ENCODE peak calls at places on chromosomes 3 and 15, in six cellular contexts. M is glutamatergic neuron; O is NCI-H1092 treated with DMSO at 0.1 percent for 48 hours; F is GM19239; P is OCI-LY7; T is effector CD4-positive, alpha-beta T cell. A is an unnamed sample.

GRCh38 chr15:74200394-74200793 is 2.2 kb downstream of the STRA6 start:
- DNase-seq in P (no peak), M (no peak), F (no peak), T (no peak), O (no peak), A (no peak)

GRCh38 chr3:101976473-101976872 is 127.2 kb downstream of the NFKBIZ start:
- DNase-seq in O (no peak), T (no peak), P (no peak), M (no peak), F (peak), A (no peak)

GRCh38 chr3:171088984-171089754 is 62.6 kb upstream of the SLC2A2 start:
- DNase-seq in F (no peak), O (peak), P (no peak), T (no peak), M (no peak), A (peak)

GRCh38 chr15:61401903-61402698 is 173.0 kb upstream of the RORA start:
- DNase-seq in T (no peak), P (no peak), M (no peak), F (no peak), O (no peak), A (no peak)

GRCh38 chr3:101784850-101785613 is 6.0 kb downstream of the NXPE3 start:
- DNase-seq in M (no peak), P (no peak), O (no peak), F (no peak), T (no peak), A (no peak)

GRCh38 chr3:184395320-184395660 is 15.4 kb downstream of the CHRD start:
- DNase-seq in P (no peak), O (no peak), T (no peak), F (no peak), M (peak), A (no peak)

GRCh38 chr3:184160456-184160855 is 5.3 kb downstream of the DVL3 start:
- DNase-seq in O (no peak), T (no peak), P (no peak), M (no peak), F (no peak), A (no peak)

GRCh38 chr3:126621171-126621570 is 33.8 kb downstream of the TXNRD3 start:
- DNase-seq in O (no peak), F (no peak), T (no peak), P (no peak), M (no peak), A (no peak)

GRCh38 chr3:147424325-147424910 is 15.3 kb downstream of the ZIC1 start:
- DNase-seq in F (no peak), T (no peak), P (no peak), M (peak), O (no peak), A (no peak)

GRCh38 chr15:61393949-61394348 is 164.8 kb upstream of the RORA start:
- DNase-seq in M (no peak), F (peak), P (no peak), O (no peak), T (no peak), A (peak)

GRCh38 chr3:62653806-62654205 is 221.4 kb downstream of the CADPS start:
- DNase-seq in M (no peak), T (no peak), O (no peak), F (no peak), P (no peak), A (no peak)

GRCh38 chr15:33448151-33448550 is 137.4 kb downstream of the RYR3 start:
- DNase-seq in M (no peak), P (no peak), O (no peak), F (no peak), T (no peak), A (no peak)

GRCh38 chr15:56207711-56208110 is 36.0 kb downstream of the RFX7 start:
- DNase-seq in O (no peak), P (no peak), T (no peak), M (no peak), F (no peak), A (no peak)

GRCh38 chr15:58541410-58542087 is 109.8 kb downstream of the LIPC start:
- DNase-seq in F (no peak), O (no peak), T (no peak), P (no peak), M (no peak), A (no peak)

GRCh38 chr3:196274585-196274984 is 12.9 kb downstream of the PCYT1A start:
- DNase-seq in P (no peak), F (peak), T (peak), O (no peak), M (no peak), A (no peak)

GRCh38 chr3:138441742-138442141 is 7.3 kb downstream of the ESYT3 start:
- DNase-seq in M (no peak), F (no peak), P (no peak), O (no peak), T (no peak), A (no peak)

GRCh38 chr3:192816274-192816853 is 89.0 kb upstream of the FGF12 start:
- DNase-seq in O (peak), P (peak), F (peak), M (no peak), T (no peak), A (peak)

GRCh38 chr3:100548053-100548452 is 55.6 kb downstream of the TMEM45A start:
- DNase-seq in M (no peak), F (no peak), T (no peak), P (no peak), O (peak), A (no peak)

GRCh38 chr3:69865920-69866679 is 126.8 kb downstream of the MITF start:
- DNase-seq in T (no peak), P (no peak), O (no peak), F (no peak), M (no peak), A (no peak)

GRCh38 chr3:65597225-65597951 is 441.3 kb downstream of the MAGI1 start:
- DNase-seq in P (no peak), M (peak), O (peak), T (no peak), F (no peak), A (peak)

GRCh38 chr15:23642413-23643044 is 5.1 kb downstream of the MAGEL2 start:
- DNase-seq in F (no peak), T (no peak), M (peak), O (peak), P (peak), A (peak)

GRCh38 chr3:62968128-62968527 is 92.9 kb upstream of the CADPS start:
- DNase-seq in F (no peak), O (no peak), M (no peak), T (no peak), P (no peak), A (no peak)

GRCh38 chr15:73873889-73874511 is 636 bp downstream of the TBC1D21 start:
- DNase-seq in M (no peak), T (peak), O (peak), F (peak), P (peak), A (no peak)

GRCh38 chr15:63122002-63122893 is 587 bp downstream of the LACTB start:
- DNase-seq in T (peak), O (peak), P (peak), F (peak), M (peak), A (peak)

GRCh38 chr15:70508561-70509281 is 254.6 kb downstream of the UACA start:
- DNase-seq in P (no peak), O (no peak), M (no peak), F (no peak), T (no peak), A (no peak)

GRCh38 chr15:93614446-93615104 is 525.6 kb upstream of the RGMA start:
- DNase-seq in O (no peak), T (no peak), P (no peak), M (no peak), F (no peak), A (no peak)

GRCh38 chr3:123679712-123680386 is 95.0 kb upstream of the HACD2 start:
- DNase-seq in T (no peak), F (no peak), M (no peak), O (peak), P (no peak), A (no peak)

GRCh38 chr15:74406992-74407705 is 26.6 kb downstream of the SEMA7A start:
- DNase-seq in M (peak), P (no peak), F (no peak), O (no peak), T (no peak), A (peak)

GRCh38 chr3:33658971-33659848 is 58.8 kb downstream of the CLASP2 start:
- DNase-seq in F (peak), T (no peak), P (peak), O (peak), M (peak), A (peak)

GRCh38 chr15:55897560-55898336 is 95.7 kb downstream of the NEDD4 start:
- DNase-seq in P (peak), M (peak), O (peak), F (peak), T (no peak), A (peak)

GRCh38 chr3:37225481-37225880 is 51.1 kb upstream of the LRRFIP2 start:
- DNase-seq in M (no peak), O (no peak), T (no peak), F (no peak), P (no peak), A (no peak)

GRCh38 chr3:88369337-88369736 is 219.6 kb downstream of the C3orf38 start:
- DNase-seq in O (no peak), P (no peak), T (no peak), M (no peak), F (no peak), A (no peak)

GRCh38 chr15:33807665-33808064 is 160.6 kb upstream of the CHRM5 start:
- DNase-seq in T (no peak), F (no peak), O (no peak), M (no peak), P (no peak), A (no peak)

GRCh38 chr3:64224826-64225606 is at the start of gene PRICKLE2:
- DNase-seq in O (no peak), M (peak), F (no peak), T (no peak), P (peak), A (peak)

GRCh38 chr15:42133892-42134502 is 22.4 kb downstream of the PLA2G4F start:
- DNase-seq in T (peak), F (peak), O (peak), M (peak), P (peak), A (peak)

GRCh38 chr3:190319660-190320059 is 2.6 kb downstream of the CLDN1 start:
- DNase-seq in F (no peak), M (no peak), T (no peak), O (no peak), P (no peak), A (no peak)